ENCODE peak calls at places on chromosomes 11 and 22, in eight cellular contexts. One of them, this sample, is unnamed.

GRCh38 chr11:72298931-72299330 is 55.0 kb upstream of the PHOX2A start:
- DNase-seq in GM12865: no peak
- DNase-seq in heart left ventricle: no peak
- DNase-seq in stomach: no peak
- DNase-seq in spleen: no peak
- DNase-seq in brain microvascular endothelial cell: no peak
- DNase-seq in IMR-90: no peak
- DNase-seq in foreskin keratinocyte: no peak
- DNase-seq in this sample: no peak

GRCh38 chr22:41857160-41857859 is 24.4 kb downstream of the SREBF2 start:
- DNase-seq in stomach: peak; percentile 38
- DNase-seq in IMR-90: peak; percentile 72
- DNase-seq in heart left ventricle: peak; percentile 40
- DNase-seq in brain microvascular endothelial cell: peak; percentile 41
- DNase-seq in spleen: no peak
- DNase-seq in foreskin keratinocyte: peak; percentile 85
- DNase-seq in GM12865: peak; percentile 84
- DNase-seq in this sample: peak; percentile 72

GRCh38 chr11:62324738-62325556 is 12.3 kb upstream of the ASRGL1 start:
- DNase-seq in GM12865: peak; percentile 67
- DNase-seq in IMR-90: peak; percentile 18
- DNase-seq in foreskin keratinocyte: peak; percentile 12
- DNase-seq in brain microvascular endothelial cell: peak; percentile 27
- DNase-seq in spleen: peak; percentile 78
- DNase-seq in stomach: no peak
- DNase-seq in heart left ventricle: peak; percentile 23
- DNase-seq in this sample: peak; percentile 58

GRCh38 chr22:37566903-37567798 is 6.9 kb downstream of the CDC42EP1 start:
- DNase-seq in spleen: peak; percentile 98
- DNase-seq in GM12865: peak; percentile 94
- DNase-seq in IMR-90: peak; percentile 46
- DNase-seq in foreskin keratinocyte: peak; percentile 70
- DNase-seq in heart left ventricle: peak; percentile 82
- DNase-seq in brain microvascular endothelial cell: no peak
- DNase-seq in stomach: peak; percentile 96
- DNase-seq in this sample: peak; percentile 69

GRCh38 chr11:94849836-94850235 is 81.7 kb downstream of the AMOTL1 start:
- DNase-seq in brain microvascular endothelial cell: no peak
- DNase-seq in GM12865: no peak
- DNase-seq in foreskin keratinocyte: no peak
- DNase-seq in stomach: no peak
- DNase-seq in heart left ventricle: no peak
- DNase-seq in IMR-90: peak; percentile 23
- DNase-seq in spleen: no peak
- DNase-seq in this sample: peak; percentile 69

GRCh38 chr11:93330446-93330984 is at the start of gene DEUP1:
- DNase-seq in IMR-90: no peak
- DNase-seq in foreskin keratinocyte: no peak
- DNase-seq in stomach: peak; percentile 43
- DNase-seq in GM12865: peak; percentile 4
- DNase-seq in brain microvascular endothelial cell: no peak
- DNase-seq in spleen: peak; percentile 72
- DNase-seq in heart left ventricle: peak; percentile 24
- DNase-seq in this sample: no peak

GRCh38 chr11:131875611-131876010 is 505.2 kb downstream of the NTM start:
- DNase-seq in stomach: no peak
- DNase-seq in brain microvascular endothelial cell: no peak
- DNase-seq in spleen: no peak
- DNase-seq in heart left ventricle: no peak
- DNase-seq in foreskin keratinocyte: no peak
- DNase-seq in IMR-90: peak; percentile 57
- DNase-seq in GM12865: no peak
- DNase-seq in this sample: peak; percentile 62

GRCh38 chr22:24894220-24894975 is 52.1 kb downstream of the LHFPL7 start:
- DNase-seq in IMR-90: peak; percentile 68
- DNase-seq in heart left ventricle: peak; percentile 80
- DNase-seq in brain microvascular endothelial cell: peak; percentile 95
- DNase-seq in GM12865: peak; percentile 35
- DNase-seq in spleen: no peak
- DNase-seq in foreskin keratinocyte: peak; percentile 83
- DNase-seq in stomach: peak; percentile 95
- DNase-seq in this sample: peak; percentile 99

GRCh38 chr11:6229911-6230310 is 4.5 kb downstream of the FHIP1B start:
- DNase-seq in stomach: no peak
- DNase-seq in GM12865: peak; percentile 16
- DNase-seq in heart left ventricle: no peak
- DNase-seq in foreskin keratinocyte: no peak
- DNase-seq in brain microvascular endothelial cell: no peak
- DNase-seq in IMR-90: no peak
- DNase-seq in spleen: no peak
- DNase-seq in this sample: no peak

GRCh38 chr11:613369-613968 is 2.3 kb downstream of the IRF7 start:
- DNase-seq in heart left ventricle: peak; percentile 75
- DNase-seq in brain microvascular endothelial cell: peak; percentile 59
- DNase-seq in GM12865: peak; percentile 69
- DNase-seq in foreskin keratinocyte: peak; percentile 58
- DNase-seq in IMR-90: no peak
- DNase-seq in spleen: peak; percentile 93
- DNase-seq in stomach: peak; percentile 86
- DNase-seq in this sample: peak; percentile 48

GRCh38 chr22:38172489-38173155 is 9.0 kb downstream of the PLA2G6 start:
- DNase-seq in heart left ventricle: peak; percentile 87
- DNase-seq in IMR-90: peak; percentile 65
- DNase-seq in GM12865: no peak
- DNase-seq in spleen: peak; percentile 84
- DNase-seq in brain microvascular endothelial cell: peak; percentile 29
- DNase-seq in foreskin keratinocyte: no peak
- DNase-seq in stomach: peak; percentile 93
- DNase-seq in this sample: peak; percentile 89

DNA sequence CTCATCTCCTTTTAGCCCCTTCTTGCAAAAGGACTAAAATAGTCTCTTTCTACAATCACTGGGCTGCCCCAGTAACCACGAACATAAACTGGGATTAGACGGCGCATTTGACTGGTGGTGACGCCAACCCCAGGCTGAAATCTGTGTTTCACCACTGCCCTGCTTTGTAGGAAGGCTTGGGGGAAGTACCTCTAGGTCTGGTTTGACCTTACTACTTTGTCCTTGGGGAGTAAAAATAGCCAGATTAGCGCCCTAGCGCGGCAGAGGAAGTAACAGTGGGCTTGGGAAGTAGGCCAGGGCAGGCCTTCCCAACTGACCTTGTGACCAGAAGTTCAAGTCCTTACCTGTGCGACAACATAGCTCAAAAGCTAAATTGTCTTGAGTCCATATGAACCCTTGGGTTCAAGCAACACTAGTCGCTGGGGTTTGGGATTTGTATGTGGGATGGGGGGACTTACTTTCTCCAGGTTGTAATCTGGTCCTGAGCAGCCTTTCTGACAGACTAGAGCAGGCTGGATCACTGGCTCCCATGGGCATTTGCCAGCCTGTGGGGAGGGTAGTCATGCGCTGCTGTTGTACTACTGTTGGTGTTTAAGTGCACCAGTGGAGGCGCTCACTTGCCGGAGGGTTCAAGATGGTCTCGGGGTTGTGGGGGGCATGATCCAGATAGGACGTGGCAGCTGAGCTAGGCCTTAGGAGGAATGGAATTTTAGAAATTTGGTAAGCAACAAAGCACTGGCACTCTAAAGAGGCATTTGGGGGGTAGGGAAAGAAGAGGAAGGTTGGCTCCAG is 953 bp upstream of the PACS1 start:
- DNase-seq in GM12865: peak; percentile 86
- DNase-seq in foreskin keratinocyte: peak; percentile 51
- DNase-seq in stomach: peak; percentile 58
- DNase-seq in heart left ventricle: peak; percentile 68
- DNase-seq in IMR-90: peak; percentile 63
- DNase-seq in brain microvascular endothelial cell: peak; percentile 48
- DNase-seq in spleen: peak; percentile 85
- DNase-seq in this sample: peak; percentile 56
- TF ChIP-seq CTCF in GM12865: peak; percentile 30
- TF ChIP-seq CTCF in foreskin keratinocyte: peak; percentile 37
- TF ChIP-seq CTCF in stomach: no peak
- TF ChIP-seq CTCF in heart left ventricle: no peak
- TF ChIP-seq CTCF in IMR-90: peak; percentile 25
- TF ChIP-seq CTCF in brain microvascular endothelial cell: peak; percentile 43
- TF ChIP-seq CTCF in spleen: no peak
- TF ChIP-seq CTCF in this sample: peak; percentile 8

DNA sequence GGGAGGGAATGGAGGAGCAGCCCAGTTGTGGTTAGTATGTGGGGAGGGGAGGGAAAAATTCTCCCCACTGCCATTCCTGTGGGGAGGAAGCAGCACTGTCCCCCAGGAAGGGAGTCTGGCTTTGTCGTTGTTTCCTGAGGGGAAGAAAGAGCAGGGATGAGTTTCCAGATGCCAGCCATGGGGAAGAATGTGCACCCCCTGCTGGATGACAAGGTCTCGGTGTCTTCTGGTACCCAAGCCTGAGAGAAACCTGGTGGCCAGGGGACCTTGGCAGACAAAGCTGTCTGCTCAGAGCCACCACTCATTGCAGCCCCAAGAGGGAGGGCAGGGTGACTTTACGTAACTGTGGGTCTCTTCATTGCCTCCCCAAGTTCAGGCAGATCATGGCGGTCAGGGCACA is 81.3 kb upstream of the CD82 start:
- DNase-seq in brain microvascular endothelial cell: no peak
- DNase-seq in foreskin keratinocyte: peak; percentile 6
- DNase-seq in heart left ventricle: no peak
- DNase-seq in spleen: no peak
- DNase-seq in GM12865: peak; percentile 15
- DNase-seq in stomach: no peak
- DNase-seq in IMR-90: peak; percentile 5
- DNase-seq in this sample: peak; percentile 30
- TF ChIP-seq CTCF in brain microvascular endothelial cell: peak; percentile 60
- TF ChIP-seq CTCF in foreskin keratinocyte: peak; percentile 56
- TF ChIP-seq CTCF in heart left ventricle: peak; percentile 54
- TF ChIP-seq CTCF in spleen: no peak
- TF ChIP-seq CTCF in GM12865: peak; percentile 35
- TF ChIP-seq CTCF in stomach: no peak
- TF ChIP-seq CTCF in IMR-90: peak; percentile 39
- TF ChIP-seq CTCF in this sample: peak; percentile 40

GRCh38 chr22:47042861-47043496 is 280.5 kb downstream of the TBC1D22A start:
- DNase-seq in foreskin keratinocyte: no peak
- DNase-seq in brain microvascular endothelial cell: no peak
- DNase-seq in spleen: peak; percentile 59
- DNase-seq in GM12865: no peak
- DNase-seq in heart left ventricle: no peak
- DNase-seq in stomach: no peak
- DNase-seq in IMR-90: no peak
- DNase-seq in this sample: no peak

GRCh38 chr22:47040486-47041145 is 278.2 kb downstream of the TBC1D22A start:
- DNase-seq in stomach: no peak
- DNase-seq in brain microvascular endothelial cell: no peak
- DNase-seq in heart left ventricle: no peak
- DNase-seq in IMR-90: no peak
- DNase-seq in foreskin keratinocyte: peak; percentile 58
- DNase-seq in GM12865: no peak
- DNase-seq in spleen: peak; percentile 57
- DNase-seq in this sample: no peak

GRCh38 chr22:47041201-47042115 is 279.0 kb downstream of the TBC1D22A start:
- DNase-seq in stomach: no peak
- DNase-seq in heart left ventricle: no peak
- DNase-seq in GM12865: no peak
- DNase-seq in foreskin keratinocyte: no peak
- DNase-seq in brain microvascular endothelial cell: no peak
- DNase-seq in IMR-90: no peak
- DNase-seq in spleen: peak; percentile 44
- DNase-seq in this sample: no peak

GRCh38 chr22:47043835-47044721 is 281.6 kb downstream of the TBC1D22A start:
- DNase-seq in stomach: peak; percentile 63
- DNase-seq in GM12865: no peak
- DNase-seq in brain microvascular endothelial cell: no peak
- DNase-seq in heart left ventricle: no peak
- DNase-seq in IMR-90: peak; percentile 54
- DNase-seq in spleen: peak; percentile 70
- DNase-seq in foreskin keratinocyte: peak; percentile 18
- DNase-seq in this sample: peak; percentile 39

DNA sequence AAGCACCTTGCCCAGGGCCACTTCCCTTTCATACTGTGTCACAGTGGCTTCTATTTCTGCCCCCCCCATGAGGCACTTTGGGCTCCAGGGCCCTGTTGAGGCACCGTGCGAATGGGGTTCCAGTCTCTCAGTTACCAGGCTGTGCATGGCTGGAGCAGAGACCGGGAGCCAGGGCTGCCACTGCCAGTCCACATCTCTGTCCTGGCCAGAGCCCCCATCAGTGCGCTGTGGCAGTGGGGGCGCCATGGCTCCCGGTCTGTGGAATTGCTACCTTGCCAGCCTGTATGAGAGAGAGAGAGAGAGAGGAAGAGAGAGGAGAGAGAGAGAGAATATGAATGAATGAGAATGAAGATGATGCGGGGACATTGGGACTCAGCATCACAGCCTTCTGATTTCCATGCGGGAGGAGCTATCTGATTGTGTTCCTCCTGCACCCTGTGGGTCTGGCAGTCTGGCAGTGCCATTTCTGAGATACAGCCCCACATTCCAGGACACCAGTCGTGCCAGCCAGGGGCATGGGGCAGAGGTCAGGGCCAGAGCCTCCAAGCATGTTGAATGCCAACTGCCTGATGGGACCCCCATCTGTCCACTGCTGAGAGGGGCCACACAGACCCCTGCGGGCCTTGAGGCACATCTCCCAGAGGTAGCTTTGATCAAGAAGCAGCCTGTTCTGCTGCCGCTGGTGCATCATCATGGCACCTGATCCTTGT is 279.8 kb downstream of the TBC1D22A start:
- DNase-seq in heart left ventricle: no peak
- DNase-seq in spleen: peak; percentile 46
- DNase-seq in IMR-90: no peak
- DNase-seq in stomach: no peak
- DNase-seq in brain microvascular endothelial cell: no peak
- DNase-seq in foreskin keratinocyte: no peak
- DNase-seq in GM12865: no peak
- DNase-seq in this sample: no peak
- TF ChIP-seq CTCF in heart left ventricle: no peak
- TF ChIP-seq CTCF in spleen: no peak
- TF ChIP-seq CTCF in IMR-90: no peak
- TF ChIP-seq CTCF in stomach: no peak
- TF ChIP-seq CTCF in brain microvascular endothelial cell: no peak
- TF ChIP-seq CTCF in foreskin keratinocyte: no peak
- TF ChIP-seq CTCF in GM12865: no peak
- TF ChIP-seq CTCF in this sample: no peak

DNA sequence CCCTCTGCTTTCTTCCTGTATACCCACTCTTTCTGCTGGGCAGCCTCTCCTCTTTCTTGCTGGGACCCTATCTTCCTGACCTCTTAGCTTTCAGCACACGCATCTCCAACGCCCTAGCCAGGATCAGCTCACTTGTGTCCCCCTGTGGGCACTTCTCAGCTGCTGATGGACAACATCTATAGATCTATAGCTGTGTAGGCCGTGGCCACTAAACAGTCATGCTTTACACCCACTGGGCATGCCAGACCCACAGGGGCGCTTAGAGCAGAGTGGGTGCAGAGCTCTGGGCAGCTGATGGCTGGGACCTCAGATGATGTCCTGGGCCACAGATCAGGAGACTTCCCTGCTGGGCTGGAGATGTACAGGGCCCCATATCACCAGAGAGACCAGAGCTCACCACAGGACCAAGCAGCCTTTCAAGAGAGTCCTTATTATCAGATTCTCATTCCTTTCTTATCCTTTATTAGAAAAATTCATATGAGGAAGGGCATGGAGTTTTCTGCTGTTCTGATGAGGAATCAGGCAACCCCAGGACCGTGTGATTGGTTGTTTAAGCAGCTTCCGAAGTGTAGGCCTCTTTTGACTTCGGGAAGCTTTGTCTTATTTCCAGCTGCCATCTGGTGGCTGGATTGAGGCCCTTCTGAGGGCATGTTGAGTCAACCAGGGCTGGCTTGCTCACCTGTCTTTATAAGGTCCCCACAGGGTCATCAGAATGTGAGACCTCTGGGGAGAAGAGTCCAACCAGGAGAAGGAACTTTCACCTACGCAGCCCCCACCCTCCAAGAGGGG is 60.5 kb downstream of the OSBP2 start:
- DNase-seq in GM12865: peak; percentile 89
- DNase-seq in stomach: peak; percentile 62
- DNase-seq in brain microvascular endothelial cell: peak; percentile 64
- DNase-seq in foreskin keratinocyte: peak; percentile 59
- DNase-seq in IMR-90: peak; percentile 84
- DNase-seq in heart left ventricle: peak; percentile 41
- DNase-seq in spleen: no peak
- DNase-seq in this sample: peak; percentile 91
- TF ChIP-seq CTCF in GM12865: peak; percentile 83
- TF ChIP-seq CTCF in stomach: no peak
- TF ChIP-seq CTCF in brain microvascular endothelial cell: peak; percentile 91
- TF ChIP-seq CTCF in foreskin keratinocyte: peak; percentile 89
- TF ChIP-seq CTCF in IMR-90: peak; percentile 92
- TF ChIP-seq CTCF in heart left ventricle: peak; percentile 71
- TF ChIP-seq CTCF in spleen: peak; percentile 43
- TF ChIP-seq CTCF in this sample: peak; percentile 89